ENCODE peak calls at places on chromosomes 6 and 20, in eight cellular contexts. I is AG04449, Z is breast epithelium, W is brain microvascular endothelial cell, V is AG10803, B is GM06990, D is ovary, T is GM13977. P is an unnamed sample.

GRCh38 chr6:90186637-90187361 is 109.8 kb downstream of the BACH2 start:
- DNase-seq in I (no peak), Z (no peak), W (no peak), V (no peak), B (no peak), D (no peak), T (no peak), P (no peak)

GRCh38 chr6:6090861-6091607 is 84.3 kb upstream of the NRN1 start:
- DNase-seq in I (no peak), Z (no peak), W (no peak), V (no peak), B (no peak), D (no peak), T (no peak), P (no peak)

GRCh38 chr6:82365011-82365751 is 1.6 kb downstream of the TPBG start:
- DNase-seq in I (no peak), Z (no peak), W (peak), V (peak), B (peak), D (peak), T (peak), P (peak)

GRCh38 chr6:37308084-37308817 is 45.5 kb upstream of the RNF8 start:
- DNase-seq in I (no peak), Z (no peak), W (no peak), V (peak), B (no peak), D (no peak), T (no peak), P (no peak)

GRCh38 chr6:6785163-6785521 is 196.6 kb downstream of the LY86 start:
- DNase-seq in I (no peak), Z (no peak), W (no peak), V (no peak), B (no peak), D (no peak), T (no peak), P (no peak)

GRCh38 chr20:64138276-64138815 is 25.9 kb upstream of the MYT1 start:
- DNase-seq in I (no peak), Z (no peak), W (no peak), V (no peak), B (no peak), D (no peak), T (no peak), P (no peak)

GRCh38 chr6:160057080-160057479 is 64.5 kb upstream of the SLC22A1 start:
- DNase-seq in I (no peak), Z (no peak), W (no peak), V (no peak), B (no peak), D (no peak), T (no peak), P (no peak)

GRCh38 chr6:22906091-22906549 is 336.8 kb downstream of the HDGFL1 start:
- DNase-seq in I (no peak), Z (no peak), W (peak), V (peak), B (no peak), D (no peak), T (no peak), P (no peak)

GRCh38 chr6:93423542-93423941 is 4.2 kb upstream of the EPHA7 start:
- DNase-seq in I (no peak), Z (no peak), W (peak), V (no peak), B (no peak), D (no peak), T (no peak), P (peak)

GRCh38 chr6:127120109-127120786 is 1.8 kb downstream of the RSPO3 start:
- DNase-seq in I (no peak), Z (no peak), W (no peak), V (no peak), B (peak), D (peak), T (no peak), P (peak)

GRCh38 chr6:89479902-89480301 is 47.0 kb downstream of the ANKRD6 start:
- DNase-seq in I (no peak), Z (no peak), W (no peak), V (no peak), B (no peak), D (no peak), T (no peak), P (no peak)

GRCh38 chr6:164068533-164068932 is 654.0 kb downstream of the QKI start:
- DNase-seq in I (no peak), Z (no peak), W (no peak), V (no peak), B (no peak), D (no peak), T (no peak), P (no peak)

GRCh38 chr6:71238351-71238750 is 50.3 kb upstream of the OGFRL1 start:
- DNase-seq in I (peak), Z (no peak), W (peak), V (peak), B (no peak), D (no peak), T (no peak), P (no peak)

GRCh38 chr20:50116368-50116999 is 3.5 kb upstream of the UBE2V1 start:
- DNase-seq in I (no peak), Z (no peak), W (no peak), V (no peak), B (no peak), D (no peak), T (no peak), P (no peak)

GRCh38 chr6:2684059-2684749 is 66.5 kb downstream of the MYLK4 start:
- DNase-seq in I (no peak), Z (no peak), W (peak), V (no peak), B (no peak), D (no peak), T (no peak), P (no peak)

GRCh38 chr20:41352106-41352505 is 11.5 kb downstream of the LPIN3 start:
- DNase-seq in I (no peak), Z (no peak), W (no peak), V (no peak), B (no peak), D (no peak), T (no peak), P (peak)

GRCh38 chr20:37946946-37947345 is 44.0 kb downstream of the VSTM2L start:
- DNase-seq in I (no peak), Z (peak), W (no peak), V (no peak), B (no peak), D (no peak), T (no peak), P (peak)

GRCh38 chr20:37096415-37097039 is 730 bp upstream of the RBL1 start:
- DNase-seq in I (no peak), Z (no peak), W (no peak), V (no peak), B (peak), D (no peak), T (no peak), P (no peak)

GRCh38 chr6:4637691-4638433 is 138.3 kb upstream of the CDYL start:
- DNase-seq in I (peak), Z (no peak), W (peak), V (peak), B (peak), D (no peak), T (peak), P (no peak)

GRCh38 chr6:131914967-131915751 is 36.0 kb downstream of the CCN2 start:
- DNase-seq in I (no peak), Z (peak), W (peak), V (peak), B (peak), D (peak), T (peak), P (peak)

GRCh38 chr6:169935348-169935718 is 183.9 kb downstream of the ERMARD start:
- DNase-seq in I (no peak), Z (no peak), W (no peak), V (no peak), B (no peak), D (no peak), T (no peak), P (no peak)

GRCh38 chr20:64102647-64103354 is 4.6 kb downstream of the NPBWR2 start:
- DNase-seq in I (no peak), Z (no peak), W (no peak), V (no peak), B (no peak), D (no peak), T (no peak), P (peak)

GRCh38 chr20:694496-694895 is 18.9 kb upstream of the SCRT2 start:
- DNase-seq in I (no peak), Z (no peak), W (no peak), V (no peak), B (no peak), D (no peak), T (no peak), P (no peak)

GRCh38 chr20:24166412-24166811 is 177.8 kb upstream of the GGTLC1 start:
- DNase-seq in I (no peak), Z (no peak), W (no peak), V (no peak), B (no peak), D (no peak), T (no peak), P (no peak)

GRCh38 chr6:169328112-169328801 is 74.6 kb upstream of the THBS2 start:
- DNase-seq in I (no peak), Z (no peak), W (peak), V (peak), B (no peak), D (no peak), T (no peak), P (no peak)

GRCh38 chr20:63138855-63139341 is 77.0 kb downstream of the YTHDF1 start:
- DNase-seq in I (no peak), Z (no peak), W (no peak), V (peak), B (no peak), D (no peak), T (no peak), P (no peak)

GRCh38 chr6:156601156-156601820 is 175.9 kb upstream of the ARID1B start:
- DNase-seq in I (no peak), Z (no peak), W (no peak), V (no peak), B (no peak), D (no peak), T (no peak), P (no peak)

GRCh38 chr6:160085226-160085625 is 36.4 kb upstream of the SLC22A1 start:
- DNase-seq in I (no peak), Z (no peak), W (no peak), V (no peak), B (no peak), D (no peak), T (no peak), P (no peak)

GRCh38 chr6:144543006-144543871 is 258.1 kb downstream of the UTRN start:
- DNase-seq in I (no peak), Z (no peak), W (peak), V (peak), B (no peak), D (no peak), T (no peak), P (no peak)

GRCh38 chr6:169869301-169869700 is 117.9 kb downstream of the ERMARD start:
- DNase-seq in I (no peak), Z (no peak), W (no peak), V (no peak), B (no peak), D (no peak), T (no peak), P (no peak)

P was measured in H9.